ENCODE peak calls at places on chromosomes 6 and 20, in five cellular contexts. U, W, D, L and I are unnamed samples. For H3K4me1, the result is how much of the 10 kb centered on the place peaks cover.

GRCh38 chr6:17159240-17159639 is 57.4 kb downstream of the STMND1 start:
- DNase-seq in U (no peak), W (no peak), D (peak), L (no peak), I (no peak)

GRCh38 chr6:39416728-39417127 is 94.2 kb upstream of the KCNK16 start:
- DNase-seq in U (no peak), W (no peak), D (no peak), L (no peak), I (no peak)

GRCh38 chr6:137697267-137697938 is 169.7 kb upstream of the TNFAIP3 start:
- DNase-seq in U (no peak), W (no peak), D (peak), L (no peak), I (no peak)

GRCh38 chr6:119110601-119111548 is 32.4 kb upstream of the FAM184A start:
- DNase-seq in U (no peak), W (no peak), D (peak), L (peak), I (no peak)

GRCh38 chr6:37130704-37131103 is 39.2 kb upstream of the PIM1 start:
- DNase-seq in U (no peak), W (no peak), D (no peak), L (no peak), I (no peak)

GRCh38 chr20:39897058-39897457 is 792.0 kb downstream of the MAFB start:
- DNase-seq in U (no peak), W (no peak), D (no peak), L (no peak), I (no peak)

GRCh38 chr6:165515963-165516624 is 146.9 kb downstream of the PDE10A start:
- DNase-seq in U (no peak), W (no peak), D (no peak), L (no peak), I (no peak)

GRCh38 chr6:85493389-85493788 is 43.5 kb downstream of the NT5E start:
- DNase-seq in U (no peak), W (no peak), D (no peak), L (no peak), I (no peak)

GRCh38 chr6:84074988-84075781 is 41.6 kb downstream of the MRAP2 start:
- DNase-seq in U (no peak), W (no peak), D (no peak), L (no peak), I (no peak)

GRCh38 chr6:35054743-35055130 is 86.4 kb downstream of the TCP11 start:
- DNase-seq in U (no peak), W (no peak), D (no peak), L (no peak), I (no peak)

GRCh38 chr6:148440021-148440420 is 97.4 kb downstream of the SASH1 start:
- DNase-seq in U (no peak), W (no peak), D (no peak), L (no peak), I (no peak)

GRCh38 chr6:119463081-119463626 is 113.6 kb upstream of the MAN1A1 start:
- DNase-seq in U (no peak), W (no peak), D (no peak), L (peak), I (no peak)

GRCh38 chr20:63082308-63082938 is 75.7 kb upstream of the BHLHE23 start:
- DNase-seq in U (peak), W (peak), D (no peak), L (peak), I (peak)

GRCh38 chr6:87093199-87093598 is 1.7 kb downstream of the CGA start:
- DNase-seq in U (no peak), W (no peak), D (no peak), L (no peak), I (no peak)

GRCh38 chr20:57892471-57892870 is 182.7 kb upstream of the PMEPA1 start:
- DNase-seq in U (peak), W (no peak), D (no peak), L (no peak), I (no peak)

GRCh38 chr6:26054659-26054936 is 32.6 kb upstream of the HFE start:
- DNase-seq in U (no peak), W (no peak), D (no peak), L (no peak), I (no peak)

GRCh38 chr20:1357921-1358671 is 29.2 kb upstream of the SDCBP2 start:
- DNase-seq in U (no peak), W (no peak), D (no peak), L (no peak), I (no peak)

GRCh38 chr6:158060447-158061360 is 79.0 kb downstream of the SYNJ2 start:
- DNase-seq in U (peak), W (peak), D (peak), L (no peak), I (peak)

GRCh38 chr6:30067460-30068139 is 602 bp downstream of the PPP1R11 start:
- DNase-seq in U (no peak), W (no peak), D (no peak), L (no peak), I (no peak)

GRCh38 chr6:42450314-42451145 is 1.2 kb downstream of the TRERF1 start:
- DNase-seq in U (no peak), W (no peak), D (no peak), L (peak), I (no peak)

GRCh38 chr20:31515072-31515774 is 981 bp downstream of the HM13 start:
- DNase-seq in U (no peak), W (no peak), D (no peak), L (no peak), I (no peak)

GRCh38 chr6:22145823-22146379 is 150.9 kb downstream of the PRL start:
- DNase-seq in U (no peak), W (no peak), D (no peak), L (no peak), I (no peak)

GRCh38 chr20:5657873-5658200 is 92.4 kb upstream of the SHLD1 start:
- DNase-seq in U (no peak), W (no peak), D (no peak), L (no peak), I (no peak)

GRCh38 chr6:44058617-44059358 is 68.5 kb downstream of the MRPL14 start:
- DNase-seq in U (peak), W (peak), D (no peak), L (no peak), I (peak)

GRCh38 chr6:8736046-8736877 is 300.9 kb upstream of the SLC35B3 start:
- DNase-seq in U (no peak), W (no peak), D (no peak), L (no peak), I (no peak)

GRCh38 chr20:49408705-49409104 is 73.8 kb downstream of the KCNB1 start:
- DNase-seq in U (no peak), W (no peak), D (no peak), L (no peak), I (no peak)

GRCh38 chr6:105474234-105474633 is 71.4 kb upstream of the PREP start:
- DNase-seq in U (no peak), W (no peak), D (no peak), L (no peak), I (no peak)

GRCh38 chr6:69349776-69350175 is 447.0 kb downstream of the LMBRD1 start:
- DNase-seq in U (peak), W (no peak), D (no peak), L (no peak), I (peak)

GRCh38 chr6:156080371-156080770 is 624.7 kb upstream of the NOX3 start:
- DNase-seq in U (no peak), W (no peak), D (no peak), L (no peak), I (no peak)

GRCh38 chr6:138652824-138653223 is 120.7 kb upstream of the CCDC28A start:
- DNase-seq in U (no peak), W (no peak), D (no peak), L (no peak), I (no peak)

GRCh38 chr6:90315354-90315960 is 18.8 kb upstream of the BACH2 start:
- DNase-seq in U (no peak), W (no peak), D (no peak), L (peak), I (no peak)

GRCh38 chr6:51350308-51350904 is 531.7 kb downstream of the TFAP2B start:
- DNase-seq in U (no peak), W (no peak), D (no peak), L (peak), I (no peak)

GRCh38 chr6:15675537-15676170 is 12.8 kb upstream of the DTNBP1 start:
- DNase-seq in U (no peak), W (no peak), D (no peak), L (no peak), I (no peak)

GRCh38 chr20:57627972-57628650 is 7.9 kb upstream of the ZBP1 start:
- DNase-seq in U (peak), W (no peak), D (no peak), L (peak), I (peak)

GRCh38 chr20:52577696-52578095 is 386.1 kb upstream of the ZFP64 start:
- DNase-seq in U (no peak), W (no peak), D (no peak), L (no peak), I (no peak)

GRCh38 chr6:89368107-89368506 is 15.6 kb upstream of the UBE2J1 start:
- DNase-seq in U (peak), W (no peak), D (peak), L (peak), I (peak)

GRCh38 chr6:40436685-40437604 is 150.2 kb downstream of the LRFN2 start:
- DNase-seq in U (no peak), W (no peak), D (no peak), L (no peak), I (no peak)

GRCh38 chr6:1607557-1608221 is 2.0 kb upstream of the FOXC1 start:
- DNase-seq in U (peak), W (no peak), D (no peak), L (no peak), I (no peak)

GRCh38 chr6:1609662-1610496 is at the start of gene FOXC1:
- DNase-seq in U (peak), W (peak), D (peak), L (no peak), I (peak)

GRCh38 chr6:1607236-1607556 is 2.5 kb upstream of the FOXC1 start:
- DNase-seq in U (no peak), W (no peak), D (no peak), L (no peak), I (no peak)

GRCh38 chr6:1608976-1609661 is 596 bp upstream of the FOXC1 start:
- DNase-seq in U (peak), W (peak), D (peak), L (no peak), I (no peak)

DNA sequence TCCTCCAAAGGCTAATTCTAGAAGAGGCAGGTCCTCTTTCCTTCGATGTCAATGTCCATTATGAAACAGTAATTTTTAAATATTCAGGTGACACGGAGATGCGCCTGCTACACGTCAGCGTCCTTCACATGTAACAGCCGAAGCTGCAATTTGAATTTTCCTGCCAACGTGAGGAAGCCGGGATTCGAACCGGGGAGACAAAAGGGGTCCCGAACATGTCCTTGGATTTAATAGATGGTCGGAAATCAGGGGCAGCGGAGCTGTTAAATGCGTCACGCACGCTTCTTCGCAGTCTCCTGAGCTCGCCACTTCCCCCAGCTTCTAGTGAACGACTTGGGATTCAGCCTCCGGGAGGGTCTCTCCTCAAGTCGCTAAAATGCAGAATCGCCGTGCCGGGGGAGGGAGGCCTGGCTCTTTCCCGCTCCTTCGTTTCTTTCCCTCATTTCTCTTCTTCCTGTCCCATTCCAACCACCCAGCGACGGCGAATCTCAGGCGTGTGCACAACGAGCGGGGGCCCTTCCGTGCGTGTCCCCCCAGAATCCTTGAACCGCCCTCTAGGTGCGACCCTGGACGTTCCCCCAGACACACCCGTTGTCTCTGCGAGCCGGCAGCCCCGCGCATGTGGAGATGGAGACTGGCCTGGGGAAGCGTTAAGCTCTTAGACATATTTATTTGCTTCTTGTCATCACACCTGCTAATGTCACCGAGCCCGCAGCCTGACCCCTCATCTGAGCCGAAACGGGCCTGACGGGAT is 1.3 kb upstream of the FOXC1 start:
- DNase-seq in U (no peak), W (no peak), D (no peak), L (no peak), I (no peak)
- H3K4me1 ChIP-seq in U (under half), W (under half), D (under half), L (under half), I (half or more)

GRCh38 chr6:53339424-53339823 is 9.3 kb downstream of the ELOVL5 start:
- DNase-seq in U (no peak), W (no peak), D (no peak), L (no peak), I (no peak)

GRCh38 chr6:53333439-53334408 is 15.0 kb downstream of the ELOVL5 start:
- DNase-seq in U (no peak), W (no peak), D (no peak), L (no peak), I (no peak)

GRCh38 chr6:53335224-53335994 is 13.3 kb downstream of the ELOVL5 start:
- DNase-seq in U (no peak), W (no peak), D (no peak), L (peak), I (no peak)

GRCh38 chr6:53338304-53338703 is 10.4 kb downstream of the ELOVL5 start:
- DNase-seq in U (no peak), W (no peak), D (no peak), L (no peak), I (no peak)

GRCh38 chr6:53336070-53336469 is 12.7 kb downstream of the ELOVL5 start:
- DNase-seq in U (no peak), W (no peak), D (no peak), L (no peak), I (no peak)
- H3K4me1 ChIP-seq in U (under half), W (under half), D (under half), L (half or more), I (half or more)

DNA sequence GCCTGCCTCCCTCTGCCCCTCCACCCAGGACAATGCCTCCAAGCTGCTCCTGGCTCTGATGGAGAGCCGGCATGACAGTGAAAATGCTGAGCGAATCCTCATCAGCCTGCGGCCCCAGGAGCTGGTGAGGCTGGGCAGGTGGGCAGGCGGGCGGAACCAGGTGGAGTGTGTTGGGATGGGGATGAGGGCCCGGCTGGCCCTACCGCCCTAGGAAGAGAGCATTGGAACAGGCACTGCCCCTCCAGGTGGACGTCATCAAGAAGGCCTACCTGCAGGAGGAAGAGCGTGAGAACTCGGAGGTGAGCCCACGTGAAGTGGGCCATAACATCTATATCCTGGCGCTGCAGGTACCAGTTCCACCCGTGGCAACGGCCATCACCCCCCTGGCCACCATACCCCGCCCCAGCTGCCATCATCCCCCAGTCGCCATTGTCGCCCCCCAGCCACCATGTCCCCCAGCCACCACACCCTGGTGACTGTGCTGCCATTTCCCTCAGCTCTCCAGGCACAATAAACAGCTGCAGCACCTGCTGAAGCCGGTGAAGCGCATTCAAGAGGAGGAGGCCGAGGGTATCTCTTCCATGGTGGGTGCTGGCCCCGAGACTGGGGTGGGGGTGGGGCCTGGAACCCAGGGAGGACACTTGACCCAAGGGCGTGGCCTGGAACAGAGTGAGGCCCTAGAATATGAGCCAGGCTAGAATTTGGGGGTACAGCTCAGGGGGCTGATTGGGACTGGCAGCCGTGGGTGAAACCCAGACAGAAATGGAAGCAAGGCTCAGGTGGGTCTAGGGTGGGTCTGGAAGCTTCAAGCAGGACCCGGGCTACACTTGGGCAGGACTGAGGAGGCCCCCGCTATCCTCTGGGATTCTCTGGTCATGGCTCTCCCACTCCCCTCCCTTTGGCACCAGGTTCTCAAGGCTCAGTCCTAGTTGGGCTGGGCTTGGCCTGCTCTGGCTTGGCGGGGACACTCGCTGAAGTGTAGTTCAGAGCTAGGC is 24.2 kb downstream of the UQCC2 start:
- DNase-seq in U (no peak), W (no peak), D (no peak), L (no peak), I (no peak)
- H3K4me1 ChIP-seq in U (under half), W (under half), D (under half), L (under half), I (under half)

GRCh38 chr6:6684365-6684833 is 95.9 kb downstream of the LY86 start:
- DNase-seq in U (no peak), W (no peak), D (no peak), L (no peak), I (no peak)
- H3K4me1 ChIP-seq in U (under half), W (under half), D (under half), L (under half), I (half or more)